ENCODE peak calls at places on chromosome 2, in six cellular contexts. Z, K, D, C, Y and I are unnamed samples. For H4K20me1, the result is how much of the 10 kb centered on the place peaks cover.

GRCh38 chr2:161423351-161424178 is 7.5 kb downstream of the TBR1 start:
- DNase-seq in Z (peak), K (no peak), D (peak), C (no peak), Y (peak), I (peak)

GRCh38 chr2:181988154-181988924 is 2.7 kb downstream of the PPP1R1C start:
- DNase-seq in Z (peak), K (peak), D (no peak), C (no peak), Y (no peak), I (no peak)

GRCh38 chr2:72973566-72974435 is 56.5 kb downstream of the EMX1 start:
- DNase-seq in Z (peak), K (peak), D (peak), C (peak), Y (peak), I (peak)

GRCh38 chr2:102518170-102518569 is 45.1 kb downstream of the SLC9A4 start:
- DNase-seq in Z (no peak), K (no peak), D (no peak), C (no peak), Y (no peak), I (no peak)

GRCh38 chr2:2846379-2847130 is 515.5 kb upstream of the MYT1L start:
- DNase-seq in Z (no peak), K (peak), D (no peak), C (no peak), Y (no peak), I (no peak)

GRCh38 chr2:10303634-10304378 is 1.1 kb downstream of the HPCAL1 start:
- DNase-seq in Z (peak), K (peak), D (peak), C (peak), Y (peak), I (peak)

GRCh38 chr2:58614259-58614658 is 373.1 kb upstream of the FANCL start:
- DNase-seq in Z (no peak), K (peak), D (no peak), C (no peak), Y (no peak), I (no peak)

GRCh38 chr2:236754234-236754924 is 184.8 kb downstream of the ACKR3 start:
- DNase-seq in Z (no peak), K (no peak), D (no peak), C (no peak), Y (no peak), I (no peak)

GRCh38 chr2:189819297-189819704 is 35.1 kb downstream of the PMS1 start:
- DNase-seq in Z (peak), K (peak), D (no peak), C (peak), Y (peak), I (peak)

GRCh38 chr2:237435844-237436590 is 22.1 kb upstream of the COL6A3 start:
- DNase-seq in Z (peak), K (peak), D (no peak), C (peak), Y (peak), I (peak)

GRCh38 chr2:14540003-14540402 is 92.5 kb upstream of the LRATD1 start:
- DNase-seq in Z (peak), K (peak), D (no peak), C (peak), Y (no peak), I (no peak)
- H2AFZ ChIP-seq in Z (no peak), K (no peak), D (no peak), C (no peak), Y (no peak), I (no peak)

GRCh38 chr2:134212726-134213125 is 41.1 kb upstream of the MGAT5 start:
- DNase-seq in Z (no peak), K (no peak), D (no peak), C (no peak), Y (no peak), I (no peak)
- H4K20me1 ChIP-seq in Z (under half), K (under half), D (under half), C (under half), Y (under half), I (under half)

GRCh38 chr2:37707393-37707792 is 36.0 kb upstream of the CDC42EP3 start:
- DNase-seq in Z (no peak), K (no peak), D (peak), C (no peak), Y (no peak), I (no peak)

GRCh38 chr2:37713258-37713700 is 41.8 kb upstream of the CDC42EP3 start:
- DNase-seq in Z (peak), K (peak), D (no peak), C (peak), Y (peak), I (no peak)

GRCh38 chr2:37706784-37707183 is 35.3 kb upstream of the CDC42EP3 start:
- DNase-seq in Z (no peak), K (no peak), D (no peak), C (no peak), Y (no peak), I (no peak)

GRCh38 chr2:37711308-37711731 is 39.9 kb upstream of the CDC42EP3 start:
- DNase-seq in Z (peak), K (peak), D (peak), C (peak), Y (peak), I (peak)

GRCh38 chr2:37711831-37712230 is 40.4 kb upstream of the CDC42EP3 start:
- DNase-seq in Z (peak), K (peak), D (no peak), C (peak), Y (peak), I (no peak)
- H2AFZ ChIP-seq in Z (no peak), K (no peak), D (no peak), C (no peak), Y (no peak), I (no peak)

DNA sequence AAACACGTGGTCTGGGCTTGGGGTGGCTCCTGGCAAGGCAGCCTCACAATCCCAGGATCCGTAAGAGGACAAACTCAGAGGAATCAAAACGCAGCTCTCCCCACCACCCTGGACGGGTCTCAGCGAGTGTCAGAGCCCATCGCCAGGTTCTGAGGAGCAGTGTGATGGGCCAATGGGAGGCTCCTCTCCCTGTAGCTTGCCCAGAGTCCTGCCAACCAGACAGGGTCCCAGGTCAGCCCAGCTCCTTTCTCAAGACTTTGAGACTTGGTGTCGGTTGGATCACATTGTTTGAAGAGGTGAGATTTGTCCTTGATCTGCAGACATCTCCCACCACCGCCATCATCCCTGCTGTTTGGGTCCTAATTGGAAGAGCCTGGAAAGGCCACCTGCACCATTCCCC is 50.4 kb downstream of the GLI2 start:
- DNase-seq in Z (no peak), K (no peak), D (peak), C (no peak), Y (no peak), I (no peak)
- H4K20me1 ChIP-seq in Z (under half), K (under half), D (under half), C (half or more), Y (under half), I (half or more)